ENCODE peak calls at places on chromosomes 3 and 15, in eight cellular contexts. T is amniotic stem cell, O is DMS 273 treated with DMSO at 0.1 percent for 48 hours, S is C1 segment of cervical spinal cord, U is Peyer's patch, G is EL, P is endothelial cell, H is Panc1. Q is an unnamed sample.

GRCh38 chr3:176514297-176514696 is 683.0 kb downstream of the TBL1XR1 start:
- DNase-seq in T (peak; percentile 23), O (no peak), H (peak; percentile 39), G (peak; percentile 54), S (no peak), U (no peak), P (peak; percentile 56), Q (peak; percentile 89)

GRCh38 chr3:74267583-74268184 is 346.8 kb downstream of the CNTN3 start:
- DNase-seq in S (no peak), G (peak; percentile 60), H (peak; percentile 8), O (no peak), U (no peak), P (peak; percentile 40), T (peak; percentile 3), Q (peak; percentile 79)

GRCh38 chr3:127337911-127338531 is 50.2 kb upstream of the PRR20G start:
- DNase-seq in P (no peak), G (no peak), S (no peak), U (no peak), O (no peak), T (no peak), H (no peak), Q (no peak)

GRCh38 chr3:14764331-14765064 is 54.3 kb upstream of the FGD5 start:
- DNase-seq in U (no peak), T (no peak), O (no peak), P (no peak), H (no peak), G (peak; percentile 18), S (no peak), Q (no peak)

GRCh38 chr3:152811974-152812760 is 22.8 kb upstream of the P2RY1 start:
- DNase-seq in G (no peak), S (no peak), U (no peak), T (no peak), O (no peak), H (no peak), P (no peak), Q (peak; percentile 57)

GRCh38 chr15:65424683-65425082 is 1.9 kb upstream of the IGDCC4 start:
- DNase-seq in T (no peak), G (no peak), O (no peak), P (no peak), S (no peak), U (no peak), H (no peak), Q (no peak)

GRCh38 chr3:167808910-167809309 is 73.4 kb downstream of the SERPINI1 start:
- DNase-seq in T (no peak), G (no peak), P (no peak), S (no peak), H (no peak), O (no peak), U (no peak), Q (no peak)

GRCh38 chr3:8443829-8444791 is 57.5 kb upstream of the LMCD1 start:
- DNase-seq in S (peak; percentile 45), O (peak; percentile 39), U (peak; percentile 80), T (peak; percentile 97), H (peak; percentile 93), G (peak; percentile 98), P (peak; percentile 87), Q (peak; percentile 96)

GRCh38 chr15:25785643-25786029 is 77.5 kb downstream of the ATP10A start:
- DNase-seq in P (no peak), O (no peak), S (no peak), G (no peak), H (no peak), U (no peak), T (no peak), Q (no peak)

GRCh38 chr3:61824553-61825135 is 263.3 kb downstream of the PTPRG start:
- DNase-seq in U (no peak), G (no peak), P (no peak), T (no peak), O (no peak), H (no peak), S (no peak), Q (no peak)

GRCh38 chr3:10137178-10137577 is 4.4 kb upstream of the VHL start:
- DNase-seq in O (no peak), T (no peak), S (no peak), G (no peak), P (no peak), U (no peak), H (no peak), Q (no peak)

GRCh38 chr3:64639022-64639421 is 48.8 kb downstream of the ADAMTS9 start:
- DNase-seq in U (no peak), O (no peak), S (no peak), P (no peak), T (no peak), G (no peak), H (no peak), Q (peak; percentile 8)

GRCh38 chr15:31248263-31248662 is 78.4 kb upstream of the KLF13 start:
- DNase-seq in H (no peak), U (peak; percentile 22), G (no peak), T (no peak), P (no peak), O (no peak), S (no peak), Q (no peak)

GRCh38 chr3:59809750-59810444 is 760.1 kb upstream of the CFAP20DC start:
- DNase-seq in S (peak; percentile 27), G (peak; percentile 25), P (no peak), U (no peak), T (no peak), H (no peak), O (peak; percentile 20), Q (peak; percentile 45)

GRCh38 chr3:105062853-105063252 is 303.9 kb upstream of the ALCAM start:
- DNase-seq in T (no peak), G (no peak), H (no peak), S (no peak), O (no peak), P (no peak), U (no peak), Q (no peak)

GRCh38 chr3:12613250-12613649 is 50.7 kb downstream of the RAF1 start:
- DNase-seq in H (no peak), U (no peak), P (no peak), G (no peak), T (no peak), S (no peak), O (no peak), Q (peak; percentile 6)

GRCh38 chr3:4492240-4493007 is 724 bp upstream of the ITPR1 start:
- DNase-seq in O (peak; percentile 5), P (peak; percentile 37), U (peak; percentile 50), H (no peak), G (peak; percentile 69), T (no peak), S (peak; percentile 40), Q (peak; percentile 81)

Q was measured in mesendoderm.